ENCODE peak calls at places on chromosomes 2 and 18, in nine cellular contexts. F is lung, W is tibial nerve, K is heart left ventricle, N is hepatocyte, J is esophagus squamous epithelium, X is pancreas, H is lower lobe of right lung, G is neural progenitor cell. Y is an unnamed sample.

GRCh38 chr18:31401156-31402025 is 24.8 kb downstream of the DSG4 start:
- DNase-seq in F (no peak), W (no peak), K (no peak), N (peak), J (no peak), X (peak), H (no peak), G (no peak), Y (no peak)

GRCh38 chr2:41703123-41703522 is 344.7 kb upstream of the PKDCC start:
- DNase-seq in F (no peak), W (no peak), K (no peak), N (no peak), J (no peak), X (no peak), H (no peak), G (no peak), Y (no peak)

GRCh38 chr2:227706859-227707258 is 11.0 kb downstream of the SLC19A3 start:
- DNase-seq in F (no peak), W (no peak), K (no peak), N (peak), J (no peak), X (no peak), H (no peak), G (no peak), Y (no peak)

GRCh38 chr2:174744111-174744510 is 20.2 kb downstream of the CHRNA1 start:
- DNase-seq in F (no peak), W (no peak), K (no peak), N (no peak), J (no peak), X (no peak), H (no peak), G (no peak), Y (no peak)

GRCh38 chr18:36672437-36673344 is 156.1 kb downstream of the TPGS2 start:
- DNase-seq in F (peak), W (no peak), K (no peak), N (no peak), J (no peak), X (no peak), H (peak), G (no peak), Y (peak)

GRCh38 chr18:2337552-2338141 is 233.7 kb downstream of the METTL4 start:
- DNase-seq in F (no peak), W (no peak), K (no peak), N (no peak), J (no peak), X (no peak), H (no peak), G (peak), Y (peak)

GRCh38 chr18:51563401-51563800 is 365.9 kb upstream of the MEX3C start:
- DNase-seq in F (no peak), W (no peak), K (no peak), N (no peak), J (no peak), X (no peak), H (no peak), G (peak), Y (peak)

GRCh38 chr2:28557389-28558119 is 61.7 kb downstream of the PLB1 start:
- DNase-seq in F (no peak), W (no peak), K (no peak), N (peak), J (no peak), X (no peak), H (no peak), G (no peak), Y (no peak)

GRCh38 chr2:58376592-58376991 is 135.5 kb upstream of the FANCL start:
- DNase-seq in F (no peak), W (no peak), K (no peak), N (no peak), J (no peak), X (no peak), H (no peak), G (no peak), Y (no peak)

GRCh38 chr2:13681936-13682335 is 950.6 kb upstream of the LRATD1 start:
- DNase-seq in F (no peak), W (no peak), K (no peak), N (no peak), J (no peak), X (no peak), H (no peak), G (no peak), Y (no peak)

GRCh38 chr2:238389985-238390682 is 36.6 kb upstream of the ASB1 start:
- DNase-seq in F (peak), W (no peak), K (peak), N (no peak), J (no peak), X (peak), H (peak), G (no peak), Y (no peak)

GRCh38 chr2:47069628-47070154 is 85.4 kb downstream of the STPG4 start:
- DNase-seq in F (peak), W (peak), K (peak), N (peak), J (no peak), X (no peak), H (peak), G (peak), Y (peak)

GRCh38 chr2:74917702-74918619 is 40.5 kb upstream of the POLE4 start:
- DNase-seq in F (peak), W (no peak), K (no peak), N (peak), J (no peak), X (no peak), H (no peak), G (no peak), Y (no peak)

GRCh38 chr2:101515512-101515911 is 40.6 kb upstream of the RFX8 start:
- DNase-seq in F (no peak), W (no peak), K (peak), N (no peak), J (no peak), X (no peak), H (no peak), G (no peak), Y (no peak)

GRCh38 chr18:56986829-56987228 is 160.1 kb upstream of the BOD1L2 start:
- DNase-seq in F (no peak), W (no peak), K (no peak), N (peak), J (no peak), X (no peak), H (no peak), G (peak), Y (no peak)

GRCh38 chr2:236587861-236588495 is 18.4 kb downstream of the ACKR3 start:
- DNase-seq in F (no peak), W (no peak), K (no peak), N (no peak), J (no peak), X (no peak), H (no peak), G (no peak), Y (no peak)

GRCh38 chr18:31255953-31256352 is 62.0 kb upstream of the DSG1 start:
- DNase-seq in F (no peak), W (no peak), K (no peak), N (no peak), J (no peak), X (no peak), H (no peak), G (no peak), Y (no peak)

GRCh38 chr18:79510731-79511141 is 115.0 kb downstream of the NFATC1 start:
- DNase-seq in F (no peak), W (peak), K (peak), N (no peak), J (no peak), X (peak), H (peak), G (no peak), Y (no peak)

GRCh38 chr2:197904446-197904845 is 100.1 kb downstream of the PLCL1 start:
- DNase-seq in F (no peak), W (no peak), K (no peak), N (no peak), J (no peak), X (no peak), H (no peak), G (no peak), Y (peak)

GRCh38 chr2:233036162-233036838 is 3.8 kb downstream of the NEU2 start:
- DNase-seq in F (no peak), W (no peak), K (no peak), N (no peak), J (no peak), X (no peak), H (no peak), G (no peak), Y (no peak)

GRCh38 chr18:76494181-76494540 is 881 bp downstream of the ZNF516 start:
- DNase-seq in F (no peak), W (peak), K (no peak), N (peak), J (no peak), X (peak), H (no peak), G (peak), Y (peak)

GRCh38 chr18:76493213-76494107 is 1.6 kb downstream of the ZNF516 start:
- DNase-seq in F (no peak), W (no peak), K (no peak), N (peak), J (no peak), X (no peak), H (no peak), G (peak), Y (peak)

GRCh38 chr18:76496200-76496890 is 1.3 kb upstream of the ZNF516 start:
- DNase-seq in F (peak), W (peak), K (peak), N (peak), J (no peak), X (peak), H (peak), G (peak), Y (peak)

GRCh38 chr18:76494541-76495403 is at the start of gene ZNF516:
- DNase-seq in F (no peak), W (no peak), K (no peak), N (peak), J (no peak), X (peak), H (peak), G (peak), Y (peak)

DNA sequence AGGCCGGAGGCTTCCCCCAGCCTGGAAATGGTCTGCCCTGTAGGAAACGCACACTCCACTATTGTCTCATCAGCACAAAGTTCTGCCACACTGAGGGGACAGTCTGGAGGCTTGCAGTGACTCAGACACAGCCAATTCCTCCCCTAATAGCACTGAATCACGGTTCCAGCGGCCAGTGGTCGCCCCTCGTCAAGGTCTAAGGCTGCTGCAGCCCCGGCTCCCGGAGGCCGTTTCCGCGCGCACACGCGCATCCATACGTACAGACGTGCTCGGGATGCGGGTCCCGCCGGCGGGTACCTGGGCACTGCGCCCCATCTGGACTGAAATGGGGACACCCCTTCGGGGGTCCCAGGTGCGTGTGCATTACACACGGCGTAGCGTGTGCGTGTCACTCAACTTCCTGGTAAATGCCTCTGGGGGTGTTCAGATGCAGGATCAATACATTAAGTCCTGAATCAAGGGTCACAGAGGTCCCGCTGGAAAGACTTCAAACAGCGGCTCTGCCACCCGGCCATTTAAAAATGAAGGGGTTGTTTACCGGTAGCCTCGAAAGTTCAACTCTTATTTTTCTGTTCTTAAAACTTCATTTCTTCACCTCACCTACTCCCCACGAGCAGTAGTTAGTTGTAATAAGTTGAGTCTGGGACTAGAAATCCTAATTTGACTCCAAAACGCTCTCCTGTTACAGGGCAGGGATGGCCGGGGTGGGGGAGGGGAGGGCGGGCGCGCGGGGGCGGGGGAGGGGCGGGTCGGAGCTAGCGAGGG is 575 bp upstream of the ZNF516 start:
- DNase-seq in F (no peak), W (no peak), K (peak), N (peak), J (no peak), X (peak), H (no peak), G (peak), Y (peak)
- H3K27ac ChIP-seq in F (peak), W (peak), K (peak), N (peak), J (peak), X (no peak), H (peak), G (peak), Y (peak)

GRCh38 chr2:144683063-144683740 is 163.3 kb upstream of the ZEB2 start:
- DNase-seq in F (no peak), W (no peak), K (no peak), N (no peak), J (no peak), X (no peak), H (no peak), G (no peak), Y (no peak)
- H3K27ac ChIP-seq in F (no peak), W (no peak), K (no peak), N (no peak), J (no peak), X (no peak), H (no peak), G (no peak), Y (no peak)

GRCh38 chr2:1559589-1560175 is 146.4 kb downstream of the TPO start:
- DNase-seq in F (no peak), W (no peak), K (no peak), N (no peak), J (no peak), X (no peak), H (no peak), G (no peak), Y (no peak)
- H3K27ac ChIP-seq in F (no peak), W (no peak), K (no peak), N (no peak), J (no peak), X (no peak), H (no peak), G (no peak), Y (no peak)

GRCh38 chr2:241270531-241270930 is 44.9 kb downstream of the HDLBP start:
- DNase-seq in F (no peak), W (no peak), K (no peak), N (no peak), J (no peak), X (no peak), H (no peak), G (no peak), Y (no peak)
- H3K27ac ChIP-seq in F (no peak), W (no peak), K (no peak), N (peak), J (no peak), X (no peak), H (no peak), G (no peak), Y (no peak)

GRCh38 chr18:35117951-35118411 is 76.8 kb downstream of the MAPRE2 start:
- DNase-seq in F (no peak), W (no peak), K (peak), N (no peak), J (no peak), X (peak), H (no peak), G (peak), Y (no peak)
- H3K27ac ChIP-seq in F (peak), W (no peak), K (peak), N (no peak), J (peak), X (no peak), H (peak), G (no peak), Y (no peak)

GRCh38 chr2:200812122-200813022 is 662 bp downstream of the BZW1 start:
- DNase-seq in F (peak), W (peak), K (peak), N (peak), J (peak), X (peak), H (peak), G (peak), Y (peak)

GRCh38 chr2:200811336-200812121 is at the start of gene BZW1:
- DNase-seq in F (peak), W (peak), K (peak), N (peak), J (peak), X (peak), H (peak), G (peak), Y (peak)

GRCh38 chr2:200809506-200810251 is 2.0 kb upstream of the BZW1 start:
- DNase-seq in F (no peak), W (no peak), K (no peak), N (no peak), J (no peak), X (no peak), H (no peak), G (no peak), Y (no peak)

GRCh38 chr2:200810967-200811335 is 759 bp upstream of the BZW1 start:
- DNase-seq in F (no peak), W (peak), K (no peak), N (no peak), J (no peak), X (no peak), H (no peak), G (no peak), Y (no peak)

GRCh38 chr2:200810252-200810650 is 1.5 kb upstream of the BZW1 start:
- DNase-seq in F (peak), W (no peak), K (peak), N (peak), J (no peak), X (peak), H (no peak), G (no peak), Y (no peak)
- H3K27ac ChIP-seq in F (peak), W (peak), K (peak), N (peak), J (peak), X (peak), H (peak), G (no peak), Y (peak)

Y was measured in A673.